ENCODE peak calls at places on chromosomes 5 and 9, in eight cellular contexts. X is activated T-helper 2 cell treated with anti-CD3 and anti-CD28 coated beads, Interferon-gamma antibody, Interleukin-2, Interleukin-4, amounts not matched to agents 10 μg/mL and 5 μg/mL and 100 μg/mL, durations not matched to agents 14 hours and 24 hours and 36 hours; N is stimulated activated CD8-positive, alpha-beta memory T cell treated with anti-CD3 and anti-CD28 coated beads, Interleukin-4, amount 100 ng/mL, for 24 hours; C is fibroblast of lung; E is NCI-H2081; U is mucosa of descending colon; K is HT-29; Z is activated gamma-delta T cell treated with Interleukin-2 at 50 U/mL for 16 hours. J is an unnamed sample.

GRCh38 chr5:102853680-102854079 is 98.6 kb downstream of the PAM start:
- DNase-seq in X (no peak), N (no peak), C (peak), E (no peak), U (no peak), K (no peak), Z (no peak), J (no peak)

GRCh38 chr5:39423331-39423751 is 1.4 kb downstream of the DAB2 start:
- DNase-seq in X (no peak), N (no peak), C (no peak), E (no peak), U (no peak), K (no peak), Z (no peak), J (no peak)

GRCh38 chr5:177553671-177554429 is 513 bp downstream of the FAM193B start:
- DNase-seq in X (peak), N (peak), C (no peak), E (no peak), U (peak), K (no peak), Z (peak), J (peak)

GRCh38 chr9:81620009-81620405 is 69.3 kb downstream of the TLE1 start:
- DNase-seq in X (no peak), N (peak), C (no peak), E (no peak), U (no peak), K (no peak), Z (no peak), J (no peak)

GRCh38 chr9:32928145-32928763 is 73.2 kb downstream of the APTX start:
- DNase-seq in X (no peak), N (no peak), C (peak), E (no peak), U (no peak), K (peak), Z (no peak), J (no peak)

GRCh38 chr5:91641730-91642350 is 258.7 kb upstream of the ARRDC3 start:
- DNase-seq in X (no peak), N (no peak), C (peak), E (peak), U (no peak), K (peak), Z (no peak), J (no peak)

GRCh38 chr5:158553195-158553945 is 546.3 kb downstream of the EBF1 start:
- DNase-seq in X (no peak), N (no peak), C (peak), E (no peak), U (no peak), K (no peak), Z (no peak), J (no peak)

GRCh38 chr5:31918739-31919138 is 255.4 kb downstream of the GOLPH3 start:
- DNase-seq in X (no peak), N (no peak), C (no peak), E (no peak), U (no peak), K (no peak), Z (no peak), J (no peak)

GRCh38 chr5:179858241-179858585 is 404 bp downstream of the MRNIP start:
- DNase-seq in X (peak), N (no peak), C (no peak), E (peak), U (no peak), K (peak), Z (peak), J (peak)

GRCh38 chr5:31470608-31471007 is 61.3 kb downstream of the DROSHA start:
- DNase-seq in X (no peak), N (no peak), C (peak), E (no peak), U (peak), K (peak), Z (no peak), J (no peak)

GRCh38 chr5:134176523-134177196 is at the start of gene SKP1:
- DNase-seq in X (peak), N (peak), C (peak), E (peak), U (peak), K (peak), Z (peak), J (peak)

GRCh38 chr9:137181680-137182079 is 6.7 kb downstream of the ANAPC2 start:
- DNase-seq in X (no peak), N (no peak), C (no peak), E (no peak), U (no peak), K (no peak), Z (no peak), J (no peak)

GRCh38 chr9:98232926-98233325 is 22.5 kb downstream of the TBC1D2 start:
- DNase-seq in X (no peak), N (no peak), C (no peak), E (no peak), U (no peak), K (no peak), Z (no peak), J (no peak)

GRCh38 chr5:89265511-89266169 is 382.7 kb upstream of the MEF2C start:
- DNase-seq in X (no peak), N (no peak), C (peak), E (no peak), U (no peak), K (no peak), Z (no peak), J (no peak)

GRCh38 chr9:78298046-78298511 is 1.2 kb downstream of the PSAT1 start:
- DNase-seq in X (no peak), N (no peak), C (no peak), E (peak), U (no peak), K (no peak), Z (no peak), J (no peak)